ENCODE peak calls at places on chromosomes 1 and 21, in seven cellular contexts. One of them, this sample, is unnamed.

GRCh38 chr1:216045400-216045799 is 377.8 kb downstream of the USH2A start:
- DNase-seq in heart right ventricle: no peak
- DNase-seq in dorsolateral prefrontal cortex: no peak
- DNase-seq in GM23338: no peak
- DNase-seq in neural progenitor cell: no peak
- DNase-seq in body of pancreas: no peak
- DNase-seq in psoas muscle: no peak
- DNase-seq in this sample: no peak

GRCh38 chr1:56396524-56397067 is 182.8 kb downstream of the PLPP3 start:
- DNase-seq in heart right ventricle: no peak
- DNase-seq in psoas muscle: no peak
- DNase-seq in GM23338: no peak
- DNase-seq in body of pancreas: no peak
- DNase-seq in dorsolateral prefrontal cortex: no peak
- DNase-seq in neural progenitor cell: no peak
- DNase-seq in this sample: no peak

GRCh38 chr1:2415801-2416208 is 3.4 kb upstream of the PEX10 start:
- DNase-seq in body of pancreas: no peak
- DNase-seq in neural progenitor cell: no peak
- DNase-seq in dorsolateral prefrontal cortex: no peak
- DNase-seq in GM23338: no peak
- DNase-seq in psoas muscle: no peak
- DNase-seq in heart right ventricle: no peak
- DNase-seq in this sample: no peak

GRCh38 chr1:206878456-206878855 is 13.0 kb downstream of the IL20 start:
- DNase-seq in neural progenitor cell: no peak
- DNase-seq in heart right ventricle: no peak
- DNase-seq in dorsolateral prefrontal cortex: no peak
- DNase-seq in body of pancreas: no peak
- DNase-seq in psoas muscle: no peak
- DNase-seq in GM23338: peak; percentile 38
- DNase-seq in this sample: no peak

GRCh38 chr21:45482899-45483821 is 59.1 kb downstream of the SLC19A1 start:
- DNase-seq in body of pancreas: no peak
- DNase-seq in neural progenitor cell: no peak
- DNase-seq in GM23338: no peak
- DNase-seq in heart right ventricle: no peak
- DNase-seq in dorsolateral prefrontal cortex: no peak
- DNase-seq in psoas muscle: peak; percentile 47
- DNase-seq in this sample: no peak

GRCh38 chr1:152926091-152926490 is 17.7 kb downstream of the IVL start:
- DNase-seq in GM23338: peak; percentile 65
- DNase-seq in neural progenitor cell: no peak
- DNase-seq in body of pancreas: no peak
- DNase-seq in dorsolateral prefrontal cortex: no peak
- DNase-seq in heart right ventricle: no peak
- DNase-seq in psoas muscle: no peak
- DNase-seq in this sample: no peak

GRCh38 chr1:215835951-215836350 is 268.8 kb downstream of the KCTD3 start:
- DNase-seq in heart right ventricle: no peak
- DNase-seq in GM23338: no peak
- DNase-seq in neural progenitor cell: no peak
- DNase-seq in dorsolateral prefrontal cortex: no peak
- DNase-seq in body of pancreas: no peak
- DNase-seq in psoas muscle: no peak
- DNase-seq in this sample: no peak

GRCh38 chr1:47638713-47639112 is 200.9 kb downstream of the FOXD2 start:
- DNase-seq in dorsolateral prefrontal cortex: no peak
- DNase-seq in GM23338: no peak
- DNase-seq in neural progenitor cell: no peak
- DNase-seq in heart right ventricle: no peak
- DNase-seq in body of pancreas: no peak
- DNase-seq in psoas muscle: no peak
- DNase-seq in this sample: no peak

GRCh38 chr1:200198247-200198646 is 170.7 kb downstream of the NR5A2 start:
- DNase-seq in GM23338: no peak
- DNase-seq in dorsolateral prefrontal cortex: no peak
- DNase-seq in psoas muscle: no peak
- DNase-seq in neural progenitor cell: no peak
- DNase-seq in body of pancreas: no peak
- DNase-seq in heart right ventricle: no peak
- DNase-seq in this sample: no peak

GRCh38 chr1:186849271-186849671 is 20.5 kb downstream of the PLA2G4A start:
- DNase-seq in body of pancreas: no peak
- DNase-seq in psoas muscle: no peak
- DNase-seq in neural progenitor cell: no peak
- DNase-seq in dorsolateral prefrontal cortex: no peak
- DNase-seq in GM23338: no peak
- DNase-seq in heart right ventricle: no peak
- DNase-seq in this sample: no peak

GRCh38 chr21:35508389-35508888 is 459.3 kb upstream of the RUNX1 start:
- DNase-seq in body of pancreas: no peak
- DNase-seq in dorsolateral prefrontal cortex: no peak
- DNase-seq in GM23338: peak; percentile 85
- DNase-seq in heart right ventricle: peak; percentile 54
- DNase-seq in psoas muscle: peak; percentile 71
- DNase-seq in neural progenitor cell: peak; percentile 69
- DNase-seq in this sample: peak; percentile 81

GRCh38 chr21:39966786-39967185 is 99.5 kb downstream of the PCP4 start:
- DNase-seq in body of pancreas: no peak
- DNase-seq in GM23338: no peak
- DNase-seq in heart right ventricle: no peak
- DNase-seq in dorsolateral prefrontal cortex: no peak
- DNase-seq in psoas muscle: no peak
- DNase-seq in neural progenitor cell: no peak
- DNase-seq in this sample: no peak

GRCh38 chr1:178940022-178940765 is 69.3 kb upstream of the ANGPTL1 start:
- DNase-seq in body of pancreas: no peak
- DNase-seq in neural progenitor cell: no peak
- DNase-seq in dorsolateral prefrontal cortex: no peak
- DNase-seq in psoas muscle: no peak
- DNase-seq in GM23338: no peak
- DNase-seq in heart right ventricle: no peak
- DNase-seq in this sample: no peak

GRCh38 chr21:35573472-35574389 is 486.6 kb downstream of the SETD4 start:
- DNase-seq in GM23338: no peak
- DNase-seq in neural progenitor cell: no peak
- DNase-seq in psoas muscle: no peak
- DNase-seq in dorsolateral prefrontal cortex: no peak
- DNase-seq in body of pancreas: no peak
- DNase-seq in heart right ventricle: no peak
- DNase-seq in this sample: no peak

GRCh38 chr1:21913763-21914162 is 23.3 kb downstream of the HSPG2 start:
- DNase-seq in neural progenitor cell: no peak
- DNase-seq in GM23338: no peak
- DNase-seq in dorsolateral prefrontal cortex: no peak
- DNase-seq in heart right ventricle: no peak
- DNase-seq in body of pancreas: no peak
- DNase-seq in psoas muscle: peak; percentile 67
- DNase-seq in this sample: no peak

GRCh38 chr1:223771814-223772770 is 59.8 kb downstream of the CAPN2 start:
- DNase-seq in psoas muscle: peak; percentile 59
- DNase-seq in dorsolateral prefrontal cortex: no peak
- DNase-seq in heart right ventricle: peak; percentile 74
- DNase-seq in body of pancreas: peak; percentile 33
- DNase-seq in neural progenitor cell: peak; percentile 60
- DNase-seq in GM23338: peak; percentile 64
- DNase-seq in this sample: no peak

GRCh38 chr21:35962917-35963316 is 97.4 kb downstream of the SETD4 start:
- DNase-seq in body of pancreas: no peak
- DNase-seq in heart right ventricle: no peak
- DNase-seq in GM23338: no peak
- DNase-seq in dorsolateral prefrontal cortex: no peak
- DNase-seq in psoas muscle: no peak
- DNase-seq in neural progenitor cell: no peak
- DNase-seq in this sample: no peak

GRCh38 chr1:235002706-235003300 is 125.8 kb downstream of the TOMM20 start:
- DNase-seq in GM23338: no peak
- DNase-seq in dorsolateral prefrontal cortex: no peak
- DNase-seq in body of pancreas: no peak
- DNase-seq in heart right ventricle: no peak
- DNase-seq in neural progenitor cell: no peak
- DNase-seq in psoas muscle: no peak
- DNase-seq in this sample: no peak

GRCh38 chr21:17554619-17555472 is 42.0 kb downstream of the CXADR start:
- DNase-seq in heart right ventricle: no peak
- DNase-seq in neural progenitor cell: peak; percentile 52
- DNase-seq in dorsolateral prefrontal cortex: no peak
- DNase-seq in body of pancreas: no peak
- DNase-seq in GM23338: peak; percentile 33
- DNase-seq in psoas muscle: no peak
- DNase-seq in this sample: no peak

GRCh38 chr1:178541396-178541795 is 28.5 kb downstream of the TEX35 start:
- DNase-seq in neural progenitor cell: no peak
- DNase-seq in psoas muscle: no peak
- DNase-seq in body of pancreas: no peak
- DNase-seq in GM23338: no peak
- DNase-seq in heart right ventricle: no peak
- DNase-seq in dorsolateral prefrontal cortex: no peak
- DNase-seq in this sample: peak; percentile 56

GRCh38 chr21:20253261-20253660 is 744.9 kb upstream of the NCAM2 start:
- DNase-seq in GM23338: no peak
- DNase-seq in heart right ventricle: no peak
- DNase-seq in dorsolateral prefrontal cortex: no peak
- DNase-seq in psoas muscle: no peak
- DNase-seq in body of pancreas: no peak
- DNase-seq in neural progenitor cell: no peak
- DNase-seq in this sample: no peak
- H3K27ac ChIP-seq in GM23338: no peak overlapping the region
- H3K27ac ChIP-seq in heart right ventricle: no peak overlapping the region
- H3K27ac ChIP-seq in dorsolateral prefrontal cortex: no peak overlapping the region
- H3K27ac ChIP-seq in psoas muscle: no peak overlapping the region
- H3K27ac ChIP-seq in body of pancreas: no peak overlapping the region
- H3K27ac ChIP-seq in neural progenitor cell: no peak overlapping the region
- H3K27ac ChIP-seq in this sample: no peak overlapping the region

GRCh38 chr1:167715653-167716302 is 6.0 kb upstream of the MPZL1 start:
- DNase-seq in body of pancreas: no peak
- DNase-seq in neural progenitor cell: no peak
- DNase-seq in heart right ventricle: no peak
- DNase-seq in psoas muscle: no peak
- DNase-seq in dorsolateral prefrontal cortex: no peak
- DNase-seq in GM23338: no peak
- DNase-seq in this sample: no peak
- TF ChIP-seq CTCF in body of pancreas: no peak
- TF ChIP-seq CTCF in neural progenitor cell: no peak
- TF ChIP-seq CTCF in heart right ventricle: no peak
- TF ChIP-seq CTCF in psoas muscle: no peak
- TF ChIP-seq CTCF in dorsolateral prefrontal cortex: no peak
- TF ChIP-seq CTCF in GM23338: no peak
- TF ChIP-seq CTCF in this sample: no peak

GRCh38 chr1:43546388-43547100 is 15.9 kb downstream of the PTPRF start:
- DNase-seq in heart right ventricle: no peak
- DNase-seq in neural progenitor cell: no peak
- DNase-seq in psoas muscle: no peak
- DNase-seq in GM23338: no peak
- DNase-seq in body of pancreas: no peak
- DNase-seq in dorsolateral prefrontal cortex: no peak
- DNase-seq in this sample: no peak
- H3K27ac ChIP-seq in heart right ventricle: no peak overlapping the region
- H3K27ac ChIP-seq in neural progenitor cell: no peak overlapping the region
- H3K27ac ChIP-seq in psoas muscle: no peak overlapping the region
- H3K27ac ChIP-seq in GM23338: no peak overlapping the region
- H3K27ac ChIP-seq in body of pancreas: peak overlapping the region; percentile 92
- H3K27ac ChIP-seq in dorsolateral prefrontal cortex: peak overlapping the region; percentile 77
- H3K27ac ChIP-seq in this sample: no peak overlapping the region

DNA sequence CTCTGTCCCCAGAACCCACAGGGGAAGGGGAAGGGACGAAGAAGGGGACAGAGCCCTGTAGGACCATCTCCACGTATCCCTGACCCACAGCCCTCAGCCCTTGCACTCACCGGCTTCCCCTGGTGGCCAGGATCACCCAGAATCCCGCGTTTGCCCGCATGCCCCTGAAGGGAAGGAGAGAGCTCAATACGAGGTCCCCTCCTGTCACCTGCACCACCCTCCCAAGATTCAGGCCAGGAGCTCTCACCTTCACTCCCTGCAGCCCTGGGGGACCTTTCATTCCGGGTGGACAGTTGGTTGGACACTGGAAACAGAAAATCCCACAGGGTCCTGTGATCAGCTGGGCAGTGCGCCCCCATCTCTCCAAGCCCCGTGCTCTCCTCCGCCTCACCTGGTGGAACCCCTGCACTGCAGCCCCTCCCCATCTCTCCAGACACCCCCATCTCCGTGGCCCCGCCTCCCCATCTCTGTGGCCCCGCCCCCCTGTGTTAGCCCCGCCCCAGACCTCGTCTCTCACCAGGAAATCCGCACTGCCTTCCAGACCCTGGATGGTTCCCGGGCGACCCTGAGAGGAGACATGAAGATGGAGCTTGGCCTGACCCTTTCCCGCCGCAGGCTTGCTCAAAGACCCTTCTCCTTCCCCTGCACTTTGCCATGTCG is 6.0 kb downstream of the COL9A2 start:
- DNase-seq in GM23338: peak; percentile 70
- DNase-seq in heart right ventricle: no peak
- DNase-seq in body of pancreas: no peak
- DNase-seq in psoas muscle: no peak
- DNase-seq in neural progenitor cell: no peak
- DNase-seq in dorsolateral prefrontal cortex: no peak
- DNase-seq in this sample: no peak
- TF ChIP-seq CTCF in GM23338: peak; percentile 52
- TF ChIP-seq CTCF in heart right ventricle: no peak
- TF ChIP-seq CTCF in body of pancreas: no peak
- TF ChIP-seq CTCF in psoas muscle: no peak
- TF ChIP-seq CTCF in neural progenitor cell: no peak
- TF ChIP-seq CTCF in dorsolateral prefrontal cortex: no peak
- TF ChIP-seq CTCF in this sample: no peak

DNA sequence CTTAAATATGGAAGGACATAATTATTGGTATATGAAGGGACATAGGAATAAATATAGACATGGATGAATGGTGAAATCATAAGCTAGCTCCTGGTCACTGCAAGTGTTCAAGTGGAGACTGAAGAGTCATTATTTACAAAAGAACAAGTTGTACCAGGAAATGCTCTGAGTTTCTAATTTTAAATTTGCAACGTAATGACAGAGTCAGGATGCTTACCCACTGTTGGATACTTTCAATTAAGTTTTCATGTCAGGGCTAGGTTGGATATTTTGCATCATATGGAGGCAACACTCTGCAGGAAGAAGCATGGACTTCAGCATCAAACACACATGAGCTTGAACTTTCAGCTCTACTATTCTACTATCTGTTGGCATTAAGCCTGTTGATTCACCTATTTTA is 499.6 kb upstream of the C1orf87 start:
- DNase-seq in body of pancreas: no peak
- DNase-seq in heart right ventricle: no peak
- DNase-seq in neural progenitor cell: no peak
- DNase-seq in dorsolateral prefrontal cortex: no peak
- DNase-seq in GM23338: no peak
- DNase-seq in psoas muscle: no peak
- DNase-seq in this sample: no peak
- H3K27ac ChIP-seq in body of pancreas: peak overlapping the region; percentile 67
- H3K27ac ChIP-seq in heart right ventricle: no peak overlapping the region
- H3K27ac ChIP-seq in neural progenitor cell: no peak overlapping the region
- H3K27ac ChIP-seq in dorsolateral prefrontal cortex: no peak overlapping the region
- H3K27ac ChIP-seq in GM23338: no peak overlapping the region
- H3K27ac ChIP-seq in psoas muscle: no peak overlapping the region
- H3K27ac ChIP-seq in this sample: peak overlapping the region; percentile 67